ENCODE peak calls at places on chromosome 7, in six cellular contexts. M is heart right ventricle, Z is cardiac muscle cell, R is H1, J is A549, Q is testis. E is an unnamed sample.

GRCh38 chr7:131157530-131158243 is 170.0 kb upstream of the MKLN1 start:
- DNase-seq in M (no peak), Z (no peak), R (peak; percentile 41), J (peak; percentile 55), Q (peak; percentile 75), E (peak; percentile 66)

GRCh38 chr7:66921396-66921917 is 432 bp downstream of the TMEM248 start:
- DNase-seq in M (peak; percentile 58), Z (peak; percentile 19), R (peak; percentile 63), J (peak; percentile 13), Q (peak; percentile 33), E (peak; percentile 68)

GRCh38 chr7:70598976-70599375 is 533.0 kb upstream of the GALNT17 start:
- DNase-seq in M (no peak), Z (no peak), R (no peak), J (peak; percentile 9), Q (no peak), E (no peak)

GRCh38 chr7:104552102-104552501 is 223.7 kb downstream of the LHFPL3 start:
- DNase-seq in M (peak; percentile 16), Z (peak; percentile 85), R (peak; percentile 73), J (peak; percentile 16), Q (peak; percentile 72), E (peak; percentile 29)

GRCh38 chr7:69747144-69747543 is 148.9 kb downstream of the AUTS2 start:
- DNase-seq in M (no peak), Z (no peak), R (no peak), J (no peak), Q (no peak), E (no peak)

GRCh38 chr7:155371884-155372781 is 74.5 kb downstream of the INSIG1 start:
- DNase-seq in M (no peak), Z (no peak), R (peak; percentile 60), J (peak; percentile 29), Q (no peak), E (no peak)

GRCh38 chr7:65448824-65449504 is 75.3 kb downstream of the ZNF92 start:
- DNase-seq in M (no peak), Z (no peak), R (no peak), J (peak; percentile 1), Q (no peak), E (no peak)

GRCh38 chr7:32126843-32127242 is 56.6 kb upstream of the PDE1C start:
- DNase-seq in M (no peak), Z (no peak), R (no peak), J (no peak), Q (no peak), E (no peak)

GRCh38 chr7:151692721-151693120 is 173.0 kb upstream of the RHEB start:
- DNase-seq in M (no peak), Z (peak; percentile 94), R (no peak), J (no peak), Q (no peak), E (no peak)

GRCh38 chr7:106570948-106571418 is 90.0 kb downstream of the CCDC71L start:
- DNase-seq in M (no peak), Z (no peak), R (no peak), J (no peak), Q (no peak), E (no peak)

GRCh38 chr7:2732959-2733584 is 45.1 kb downstream of the AMZ1 start:
- DNase-seq in M (peak; percentile 72), Z (no peak), R (peak; percentile 33), J (no peak), Q (peak; percentile 47), E (peak; percentile 86)

GRCh38 chr7:143381427-143382125 is 431 bp downstream of the ZYX start:
- DNase-seq in M (peak; percentile 84), Z (peak; percentile 68), R (no peak), J (peak; percentile 50), Q (peak; percentile 79), E (peak; percentile 91)

GRCh38 chr7:55539380-55539779 is 32.9 kb downstream of the VOPP1 start:
- DNase-seq in M (no peak), Z (no peak), R (no peak), J (no peak), Q (no peak), E (no peak)

GRCh38 chr7:48411619-48412018 is 240.4 kb downstream of the ABCA13 start:
- DNase-seq in M (no peak), Z (no peak), R (no peak), J (no peak), Q (no peak), E (no peak)

GRCh38 chr7:40437498-40437897 is 302.7 kb downstream of the SUGCT start:
- DNase-seq in M (no peak), Z (no peak), R (no peak), J (peak; percentile 19), Q (no peak), E (no peak)

GRCh38 chr7:157016352-157017041 is 6.0 kb upstream of the MNX1 start:
- DNase-seq in M (no peak), Z (no peak), R (peak; percentile 60), J (no peak), Q (no peak), E (no peak)

GRCh38 chr7:155190608-155191536 is 106.8 kb upstream of the INSIG1 start:
- DNase-seq in M (peak; percentile 35), Z (peak; percentile 66), R (peak; percentile 95), J (peak; percentile 28), Q (peak; percentile 73), E (no peak)

GRCh38 chr7:135200824-135201331 is 10.4 kb downstream of the WDR91 start:
- DNase-seq in M (no peak), Z (no peak), R (no peak), J (no peak), Q (no peak), E (no peak)

GRCh38 chr7:64634406-64635062 is 31.4 kb upstream of the ZNF107 start:
- DNase-seq in M (no peak), Z (no peak), R (no peak), J (no peak), Q (no peak), E (no peak)

GRCh38 chr7:43081603-43082002 is 30.8 kb upstream of the HECW1 start:
- DNase-seq in M (no peak), Z (no peak), R (no peak), J (no peak), Q (no peak), E (no peak)

GRCh38 chr7:43085992-43086391 is 26.5 kb upstream of the HECW1 start:
- DNase-seq in M (no peak), Z (no peak), R (no peak), J (no peak), Q (no peak), E (no peak)

GRCh38 chr7:43083091-43083490 is 29.4 kb upstream of the HECW1 start:
- DNase-seq in M (no peak), Z (no peak), R (no peak), J (no peak), Q (no peak), E (no peak)

DNA sequence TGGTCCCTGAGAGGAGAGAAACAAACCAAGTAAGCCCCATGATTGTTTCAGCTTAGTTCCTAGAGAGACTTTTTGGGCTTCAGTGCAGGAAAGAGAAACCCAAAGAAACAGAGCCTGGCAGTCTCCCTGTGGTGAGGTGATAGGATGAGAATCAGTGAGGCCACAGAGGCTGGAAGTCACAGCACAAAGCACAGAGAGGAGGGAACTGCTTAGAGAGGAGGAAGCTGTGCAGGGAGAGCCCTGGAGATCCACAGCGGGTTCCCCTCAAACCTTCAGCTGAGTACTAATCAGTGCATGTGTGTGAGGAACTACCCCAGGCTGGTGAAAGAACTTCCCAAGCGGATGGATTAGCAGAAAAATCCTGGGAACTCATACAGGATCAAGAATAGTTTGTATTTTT is 27.4 kb upstream of the HECW1 start:
- DNase-seq in M (no peak), Z (no peak), R (no peak), J (no peak), Q (no peak), E (no peak)
- H3K27ac ChIP-seq in M (no peak overlapping the region), Z (no peak overlapping the region), R (no peak overlapping the region), J (no peak overlapping the region), Q (no peak overlapping the region), E (no peak overlapping the region)

GRCh38 chr7:6228865-6229264 is 43.6 kb downstream of the CYTH3 start:
- DNase-seq in M (no peak), Z (no peak), R (no peak), J (no peak), Q (no peak), E (no peak)
- H3K4me3 ChIP-seq in M (peak overlapping the region; percentile 13), Z (no peak overlapping the region), R (no peak overlapping the region), J (no peak overlapping the region), Q (no peak overlapping the region), E (peak overlapping the region; percentile 13)

GRCh38 chr7:153476166-153476565 is 576.0 kb upstream of the DPP6 start:
- DNase-seq in M (no peak), Z (no peak), R (no peak), J (no peak), Q (no peak), E (no peak)

GRCh38 chr7:153470004-153470671 is 582.1 kb upstream of the DPP6 start:
- DNase-seq in M (no peak), Z (no peak), R (no peak), J (no peak), Q (peak; percentile 17), E (peak; percentile 61)

GRCh38 chr7:153472516-153472915 is 579.7 kb upstream of the DPP6 start:
- DNase-seq in M (no peak), Z (no peak), R (no peak), J (no peak), Q (no peak), E (no peak)

GRCh38 chr7:153473189-153473588 is 579.0 kb upstream of the DPP6 start:
- DNase-seq in M (no peak), Z (no peak), R (no peak), J (no peak), Q (peak; percentile 21), E (no peak)

DNA sequence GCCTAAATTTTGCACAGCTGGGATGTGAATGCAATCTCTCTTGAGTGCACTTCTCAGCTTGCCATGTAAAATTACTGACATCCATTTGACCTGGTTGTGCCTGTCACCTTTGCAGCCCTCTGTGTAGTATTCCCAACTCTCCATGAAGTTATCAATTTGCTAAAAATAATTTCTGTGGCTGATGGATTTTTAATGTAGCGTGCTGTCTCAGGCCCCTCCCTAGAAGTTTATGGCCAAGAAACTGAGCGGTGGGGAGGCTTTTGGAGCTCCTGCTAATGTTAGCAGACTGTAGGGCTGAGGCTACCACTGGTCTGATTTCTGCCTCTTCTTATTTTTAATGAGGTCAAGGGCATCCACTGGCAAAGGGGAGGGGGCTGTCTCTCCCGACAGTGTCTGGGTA is 577.0 kb upstream of the DPP6 start:
- DNase-seq in M (no peak), Z (no peak), R (no peak), J (no peak), Q (no peak), E (no peak)
- H3K9me3 ChIP-seq in M (peaks cover 4% of the 10 kb centered on the region), Z (peaks cover 5% of the 10 kb centered on the region), R (peaks cover 40% of the 10 kb centered on the region), J (peaks cover 8% of the 10 kb centered on the region), Q (no peaks in the 10 kb centered on the region), E (no peaks in the 10 kb centered on the region)

GRCh38 chr7:24911213-24911603 is 68.8 kb downstream of the OSBPL3 start:
- DNase-seq in M (no peak), Z (no peak), R (no peak), J (no peak), Q (no peak), E (no peak)

GRCh38 chr7:24912874-24913514 is 67.0 kb downstream of the OSBPL3 start:
- DNase-seq in M (no peak), Z (no peak), R (peak; percentile 22), J (no peak), Q (no peak), E (no peak)

GRCh38 chr7:24910551-24911212 is 69.3 kb downstream of the OSBPL3 start:
- DNase-seq in M (no peak), Z (no peak), R (no peak), J (no peak), Q (no peak), E (no peak)

GRCh38 chr7:24913791-24914464 is 66.0 kb downstream of the OSBPL3 start:
- DNase-seq in M (no peak), Z (no peak), R (no peak), J (no peak), Q (no peak), E (no peak)

GRCh38 chr7:24912424-24912823 is 67.6 kb downstream of the OSBPL3 start:
- DNase-seq in M (no peak), Z (no peak), R (peak; percentile 23), J (no peak), Q (no peak), E (no peak)
- H3K27ac ChIP-seq in M (no peak overlapping the region), Z (no peak overlapping the region), R (no peak overlapping the region), J (no peak overlapping the region), Q (no peak overlapping the region), E (no peak overlapping the region)

E was measured in right cardiac atrium.